ENCODE peak calls at places on chromosomes 3 and 15, in eight cellular contexts. D is HuH-7; R is activated CD8-positive, alpha-beta T cell treated with anti-CD3 and anti-CD28 coated beads, Interleukin-2, amount 10 ng/mL, durations not matched to agents 7 days and 5 days; A is germinal center; J is ovary; C is left lung; Z is activated B cell treated with CpG ODN at 0.5 μM for 24 hours; E is LoVo. I is an unnamed sample.

GRCh38 chr3:29721789-29722188 is 440.9 kb downstream of the RBMS3 start:
- DNase-seq in J (no peak), R (no peak), Z (no peak), C (no peak), A (no peak), D (no peak), E (no peak), I (no peak)

GRCh38 chr3:110234831-110235230 is 836.8 kb upstream of the NECTIN3 start:
- DNase-seq in A (no peak), C (no peak), R (no peak), J (no peak), Z (no peak), E (no peak), D (no peak), I (no peak)

GRCh38 chr15:89167267-89168176 is 53.9 kb downstream of the RLBP1 start:
- DNase-seq in C (peak), D (no peak), A (no peak), Z (no peak), E (peak), R (no peak), J (no peak), I (peak)

GRCh38 chr3:32713181-32713580 is 28.2 kb downstream of the CNOT10 start:
- DNase-seq in Z (no peak), E (no peak), A (no peak), J (no peak), R (no peak), D (no peak), C (no peak), I (no peak)

GRCh38 chr15:77870195-77871065 is 207.1 kb downstream of the TBC1D2B start:
- DNase-seq in A (peak), D (peak), Z (peak), E (peak), R (peak), J (peak), C (peak), I (peak)

GRCh38 chr15:99100245-99101173 is 4.4 kb upstream of the SYNM start:
- DNase-seq in R (peak), J (peak), C (peak), D (peak), A (peak), E (peak), Z (peak), I (peak)

GRCh38 chr15:76349301-76350070 is 12.9 kb downstream of the ISL2 start:
- DNase-seq in Z (no peak), C (no peak), J (no peak), D (no peak), R (no peak), A (no peak), E (peak), I (no peak)

GRCh38 chr15:25866874-25867273 is 3.7 kb upstream of the ATP10A start:
- DNase-seq in R (no peak), J (no peak), C (no peak), D (no peak), Z (no peak), A (no peak), E (no peak), I (no peak)

GRCh38 chr15:92962914-92963313 is 62.8 kb downstream of the CHD2 start:
- DNase-seq in E (no peak), R (no peak), J (no peak), A (no peak), Z (no peak), D (no peak), C (no peak), I (no peak)

GRCh38 chr3:150222646-150223045 is 185.5 kb upstream of the TSC22D2 start:
- DNase-seq in C (no peak), Z (no peak), E (no peak), J (no peak), D (no peak), A (no peak), R (no peak), I (no peak)

GRCh38 chr15:33963831-33964664 is 4.2 kb upstream of the CHRM5 start:
- DNase-seq in Z (no peak), C (no peak), E (peak), D (peak), R (no peak), J (no peak), A (no peak), I (no peak)

GRCh38 chr3:47370887-47371697 is 9.7 kb upstream of the PTPN23 start:
- DNase-seq in R (peak), Z (no peak), J (no peak), E (no peak), D (peak), C (no peak), A (peak), I (peak)

GRCh38 chr3:186414735-186415419 is 52.8 kb upstream of the DGKG start:
- DNase-seq in E (peak), C (no peak), J (no peak), A (no peak), Z (no peak), D (no peak), R (no peak), I (no peak)

GRCh38 chr3:71987089-71987735 is 202.3 kb upstream of the PROK2 start:
- DNase-seq in A (no peak), D (peak), Z (no peak), E (no peak), R (no peak), J (no peak), C (no peak), I (no peak)

GRCh38 chr3:50319872-50320625 is 2.5 kb downstream of the HYAL2 start:
- DNase-seq in C (no peak), E (no peak), Z (no peak), J (no peak), A (no peak), R (no peak), D (no peak), I (peak)

GRCh38 chr3:196666001-196666867 is 26.7 kb downstream of the NRROS start:
- DNase-seq in C (no peak), J (no peak), E (no peak), D (peak), R (no peak), A (no peak), Z (no peak), I (no peak)

GRCh38 chr3:76586471-76586870 is 453.4 kb upstream of the ROBO2 start:
- DNase-seq in C (no peak), Z (no peak), R (no peak), A (no peak), D (no peak), J (no peak), E (no peak), I (no peak)

GRCh38 chr3:100175637-100176250 is 61.4 kb upstream of the FILIP1L start:
- DNase-seq in J (no peak), E (no peak), D (no peak), R (no peak), C (no peak), A (no peak), Z (no peak), I (no peak)

GRCh38 chr3:10822708-10823515 is 6.9 kb downstream of the SLC6A11 start:
- DNase-seq in D (peak), J (no peak), E (no peak), R (no peak), C (no peak), A (no peak), Z (no peak), I (no peak)

GRCh38 chr3:43923101-43923979 is 232.6 kb downstream of the ABHD5 start:
- DNase-seq in C (no peak), E (no peak), J (no peak), Z (no peak), R (no peak), D (no peak), A (no peak), I (no peak)

GRCh38 chr3:106332884-106333283 is 464.1 kb upstream of the CBLB start:
- DNase-seq in Z (no peak), D (no peak), E (no peak), A (no peak), R (no peak), C (no peak), J (no peak), I (peak)

GRCh38 chr3:69370156-69370944 is 15.5 kb downstream of the FRMD4B start:
- DNase-seq in J (peak), Z (no peak), D (no peak), A (no peak), E (peak), R (peak), C (peak), I (no peak)

GRCh38 chr3:134258761-134259347 is 8.2 kb upstream of the RYK start:
- DNase-seq in J (no peak), A (no peak), D (no peak), R (no peak), Z (no peak), E (no peak), C (no peak), I (no peak)

GRCh38 chr3:176951586-176952292 is 245.5 kb downstream of the TBL1XR1 start:
- DNase-seq in C (no peak), E (no peak), A (no peak), J (no peak), R (no peak), D (no peak), Z (no peak), I (no peak)

GRCh38 chr15:60021589-60022378 is 17.7 kb downstream of the FOXB1 start:
- DNase-seq in R (no peak), D (no peak), C (no peak), Z (no peak), A (no peak), J (no peak), E (no peak), I (no peak)

GRCh38 chr3:195559723-195560409 is 16.7 kb upstream of the PPP1R2 start:
- DNase-seq in D (no peak), E (peak), C (no peak), J (no peak), Z (no peak), R (no peak), A (no peak), I (no peak)

GRCh38 chr15:34349769-34350168 is 6.7 kb downstream of the NUTM1 start:
- DNase-seq in J (no peak), A (no peak), Z (no peak), C (no peak), R (no peak), D (no peak), E (no peak), I (no peak)

GRCh38 chr3:188700918-188701317 is 470.9 kb upstream of the TPRG1 start:
- DNase-seq in J (no peak), A (no peak), Z (no peak), C (no peak), E (no peak), D (no peak), R (no peak), I (no peak)

GRCh38 chr3:192444096-192444790 is 283.1 kb downstream of the FGF12 start:
- DNase-seq in Z (peak), D (peak), R (peak), C (peak), A (peak), E (peak), J (peak), I (peak)

GRCh38 chr3:127915115-127915936 is at the start of gene KBTBD12:
- DNase-seq in Z (no peak), D (no peak), C (no peak), R (no peak), E (no peak), J (peak), A (peak), I (no peak)

GRCh38 chr3:48563382-48563918 is at the start of gene UCN2:
- DNase-seq in A (no peak), J (no peak), D (no peak), Z (no peak), E (no peak), R (no peak), C (no peak), I (no peak)

GRCh38 chr3:83873550-83873949 is 1085.2 kb upstream of the CADM2 start:
- DNase-seq in E (no peak), D (no peak), R (no peak), C (no peak), Z (no peak), A (no peak), J (no peak), I (no peak)

GRCh38 chr15:85979929-85980328 is 99.7 kb upstream of the AGBL1 start:
- DNase-seq in E (no peak), C (no peak), J (no peak), A (no peak), Z (no peak), R (no peak), D (no peak), I (no peak)

GRCh38 chr15:71743861-71744382 is 66.4 kb upstream of the NR2E3 start:
- DNase-seq in J (peak), E (peak), R (peak), D (peak), Z (no peak), C (no peak), A (peak), I (peak)

GRCh38 chr15:33311312-33311971 is 675 bp downstream of the RYR3 start:
- DNase-seq in C (no peak), A (no peak), D (no peak), Z (no peak), R (no peak), E (no peak), J (no peak), I (no peak)

GRCh38 chr15:85620321-85621044 is 174.2 kb downstream of the KLHL25 start:
- DNase-seq in E (no peak), C (no peak), R (no peak), J (no peak), Z (no peak), D (no peak), A (no peak), I (no peak)

GRCh38 chr15:34436956-34437442 is 609 bp downstream of the GOLGA8A start:
- DNase-seq in R (peak), J (peak), E (no peak), C (no peak), A (peak), D (peak), Z (peak), I (peak)

GRCh38 chr3:22269827-22270226 is 518.8 kb upstream of the ZNF385D start:
- DNase-seq in C (no peak), R (no peak), Z (no peak), E (no peak), A (no peak), J (no peak), D (no peak), I (no peak)